ENCODE peak calls at places on chromosomes 16 and 17, in six cellular contexts. One of them, this sample, is unnamed.

GRCh38 chr17:33385133-33385532 is 92.0 kb upstream of the ASIC2 start:
- DNase-seq in stimulated activated CD8-positive, alpha-beta memory T cell treated with anti-CD3 and anti-CD28 coated beads, Interleukin-2, amount 100 ng/mL, for 48 hours: no peak
- DNase-seq in GM23248: no peak
- DNase-seq in mesenteric fat pad: no peak
- DNase-seq in left ventricle myocardium inferior: no peak
- DNase-seq in T47D: no peak
- DNase-seq in this sample: no peak

GRCh38 chr17:75689441-75689873 is 22.3 kb downstream of the SAP30BP start:
- DNase-seq in left ventricle myocardium inferior: no peak
- DNase-seq in GM23248: peak; percentile 30
- DNase-seq in stimulated activated CD8-positive, alpha-beta memory T cell treated with anti-CD3 and anti-CD28 coated beads, Interleukin-2, amount 100 ng/mL, for 48 hours: no peak
- DNase-seq in mesenteric fat pad: no peak
- DNase-seq in T47D: peak; percentile 56
- DNase-seq in this sample: no peak

GRCh38 chr17:42313389-42313772 is 25.1 kb downstream of the STAT5A start:
- DNase-seq in left ventricle myocardium inferior: no peak
- DNase-seq in GM23248: no peak
- DNase-seq in mesenteric fat pad: no peak
- DNase-seq in T47D: no peak
- DNase-seq in stimulated activated CD8-positive, alpha-beta memory T cell treated with anti-CD3 and anti-CD28 coated beads, Interleukin-2, amount 100 ng/mL, for 48 hours: no peak
- DNase-seq in this sample: no peak

GRCh38 chr17:76146053-76146875 is 5.2 kb upstream of the FOXJ1 start:
- DNase-seq in left ventricle myocardium inferior: no peak
- DNase-seq in T47D: no peak
- DNase-seq in mesenteric fat pad: no peak
- DNase-seq in stimulated activated CD8-positive, alpha-beta memory T cell treated with anti-CD3 and anti-CD28 coated beads, Interleukin-2, amount 100 ng/mL, for 48 hours: no peak
- DNase-seq in GM23248: no peak
- DNase-seq in this sample: no peak

GRCh38 chr17:53032861-53033271 is 789.9 kb upstream of the KIF2B start:
- DNase-seq in stimulated activated CD8-positive, alpha-beta memory T cell treated with anti-CD3 and anti-CD28 coated beads, Interleukin-2, amount 100 ng/mL, for 48 hours: no peak
- DNase-seq in T47D: peak; percentile 84
- DNase-seq in mesenteric fat pad: no peak
- DNase-seq in left ventricle myocardium inferior: no peak
- DNase-seq in GM23248: peak; percentile 2
- DNase-seq in this sample: no peak

GRCh38 chr16:894136-894535 is 76.6 kb downstream of the LMF1 start:
- DNase-seq in GM23248: no peak
- DNase-seq in stimulated activated CD8-positive, alpha-beta memory T cell treated with anti-CD3 and anti-CD28 coated beads, Interleukin-2, amount 100 ng/mL, for 48 hours: no peak
- DNase-seq in mesenteric fat pad: no peak
- DNase-seq in T47D: no peak
- DNase-seq in left ventricle myocardium inferior: no peak
- DNase-seq in this sample: no peak

GRCh38 chr17:68562736-68563135 is 38.4 kb downstream of the FAM20A start:
- DNase-seq in T47D: no peak
- DNase-seq in left ventricle myocardium inferior: no peak
- DNase-seq in stimulated activated CD8-positive, alpha-beta memory T cell treated with anti-CD3 and anti-CD28 coated beads, Interleukin-2, amount 100 ng/mL, for 48 hours: no peak
- DNase-seq in GM23248: no peak
- DNase-seq in mesenteric fat pad: no peak
- DNase-seq in this sample: no peak

GRCh38 chr17:40459646-40460584 is 16.7 kb downstream of the IGFBP4 start:
- DNase-seq in GM23248: peak; percentile 38
- DNase-seq in mesenteric fat pad: no peak
- DNase-seq in T47D: no peak
- DNase-seq in left ventricle myocardium inferior: no peak
- DNase-seq in stimulated activated CD8-positive, alpha-beta memory T cell treated with anti-CD3 and anti-CD28 coated beads, Interleukin-2, amount 100 ng/mL, for 48 hours: no peak
- DNase-seq in this sample: no peak

GRCh38 chr17:15346196-15346595 is 4.8 kb upstream of the TEKT3 start:
- DNase-seq in T47D: no peak
- DNase-seq in mesenteric fat pad: no peak
- DNase-seq in stimulated activated CD8-positive, alpha-beta memory T cell treated with anti-CD3 and anti-CD28 coated beads, Interleukin-2, amount 100 ng/mL, for 48 hours: no peak
- DNase-seq in GM23248: no peak
- DNase-seq in left ventricle myocardium inferior: no peak
- DNase-seq in this sample: no peak

GRCh38 chr16:68342620-68343019 is 31.8 kb downstream of the PRMT7 start:
- DNase-seq in stimulated activated CD8-positive, alpha-beta memory T cell treated with anti-CD3 and anti-CD28 coated beads, Interleukin-2, amount 100 ng/mL, for 48 hours: no peak
- DNase-seq in mesenteric fat pad: no peak
- DNase-seq in T47D: no peak
- DNase-seq in left ventricle myocardium inferior: no peak
- DNase-seq in GM23248: no peak
- DNase-seq in this sample: no peak

GRCh38 chr16:54342001-54342776 is 55.6 kb upstream of the IRX3 start:
- DNase-seq in left ventricle myocardium inferior: no peak
- DNase-seq in mesenteric fat pad: no peak
- DNase-seq in stimulated activated CD8-positive, alpha-beta memory T cell treated with anti-CD3 and anti-CD28 coated beads, Interleukin-2, amount 100 ng/mL, for 48 hours: no peak
- DNase-seq in GM23248: peak; percentile 50
- DNase-seq in T47D: peak; percentile 55
- DNase-seq in this sample: no peak